ENCODE peak calls at places on chromosomes 1 and 21, in nine cellular contexts. One of them, this sample, is unnamed.

GRCh38 chr21:35257413-35257812 is 208.3 kb upstream of the RUNX1 start:
- DNase-seq in GM04504: peak
- DNase-seq in AG08396: peak
- DNase-seq in NCI-H1092: peak
- DNase-seq in SW480: no peak
- DNase-seq in activated CD4-positive, alpha-beta T cell treated with anti-CD3 and anti-CD28 coated beads, Interleukin-2, amount 10 ng/mL, durations not matched to agents 7 days and 5 days: no peak
- DNase-seq in nephron progenitor cell: no peak
- DNase-seq in amygdala: no peak
- DNase-seq in colonic mucosa: peak
- DNase-seq in this sample: peak

GRCh38 chr1:207817166-207817565 is 65.3 kb downstream of the CD46 start:
- DNase-seq in activated CD4-positive, alpha-beta T cell treated with anti-CD3 and anti-CD28 coated beads, Interleukin-2, amount 10 ng/mL, durations not matched to agents 7 days and 5 days: no peak
- DNase-seq in GM04504: no peak
- DNase-seq in amygdala: no peak
- DNase-seq in NCI-H1092: no peak
- DNase-seq in SW480: no peak
- DNase-seq in colonic mucosa: no peak
- DNase-seq in AG08396: no peak
- DNase-seq in nephron progenitor cell: no peak
- DNase-seq in this sample: no peak

GRCh38 chr1:175679931-175680652 is 63.3 kb downstream of the TNR start:
- DNase-seq in amygdala: no peak
- DNase-seq in SW480: no peak
- DNase-seq in nephron progenitor cell: no peak
- DNase-seq in AG08396: no peak
- DNase-seq in activated CD4-positive, alpha-beta T cell treated with anti-CD3 and anti-CD28 coated beads, Interleukin-2, amount 10 ng/mL, durations not matched to agents 7 days and 5 days: no peak
- DNase-seq in colonic mucosa: no peak
- DNase-seq in GM04504: no peak
- DNase-seq in NCI-H1092: no peak
- DNase-seq in this sample: no peak

GRCh38 chr1:2129256-2129943 is 65.2 kb downstream of the FAAP20 start:
- DNase-seq in SW480: no peak
- DNase-seq in activated CD4-positive, alpha-beta T cell treated with anti-CD3 and anti-CD28 coated beads, Interleukin-2, amount 10 ng/mL, durations not matched to agents 7 days and 5 days: no peak
- DNase-seq in GM04504: no peak
- DNase-seq in AG08396: no peak
- DNase-seq in colonic mucosa: no peak
- DNase-seq in amygdala: no peak
- DNase-seq in NCI-H1092: no peak
- DNase-seq in nephron progenitor cell: no peak
- DNase-seq in this sample: no peak

GRCh38 chr1:9957726-9958125 is 14.5 kb downstream of the NMNAT1 start:
- DNase-seq in NCI-H1092: no peak
- DNase-seq in activated CD4-positive, alpha-beta T cell treated with anti-CD3 and anti-CD28 coated beads, Interleukin-2, amount 10 ng/mL, durations not matched to agents 7 days and 5 days: no peak
- DNase-seq in colonic mucosa: no peak
- DNase-seq in GM04504: no peak
- DNase-seq in SW480: no peak
- DNase-seq in amygdala: no peak
- DNase-seq in nephron progenitor cell: no peak
- DNase-seq in AG08396: no peak
- DNase-seq in this sample: no peak

GRCh38 chr1:62962014-62962793 is 178.3 kb downstream of the ATG4C start:
- DNase-seq in GM04504: no peak
- DNase-seq in amygdala: no peak
- DNase-seq in colonic mucosa: no peak
- DNase-seq in SW480: no peak
- DNase-seq in NCI-H1092: no peak
- DNase-seq in AG08396: no peak
- DNase-seq in activated CD4-positive, alpha-beta T cell treated with anti-CD3 and anti-CD28 coated beads, Interleukin-2, amount 10 ng/mL, durations not matched to agents 7 days and 5 days: no peak
- DNase-seq in nephron progenitor cell: no peak
- DNase-seq in this sample: no peak

GRCh38 chr1:62508187-62508758 is 71.4 kb downstream of the USP1 start:
- DNase-seq in NCI-H1092: no peak
- DNase-seq in activated CD4-positive, alpha-beta T cell treated with anti-CD3 and anti-CD28 coated beads, Interleukin-2, amount 10 ng/mL, durations not matched to agents 7 days and 5 days: peak
- DNase-seq in GM04504: no peak
- DNase-seq in nephron progenitor cell: no peak
- DNase-seq in colonic mucosa: peak
- DNase-seq in AG08396: peak
- DNase-seq in amygdala: no peak
- DNase-seq in SW480: peak
- DNase-seq in this sample: peak

GRCh38 chr1:42380617-42381423 is at the start of gene RIMKLA:
- DNase-seq in SW480: peak
- DNase-seq in colonic mucosa: peak
- DNase-seq in AG08396: peak
- DNase-seq in activated CD4-positive, alpha-beta T cell treated with anti-CD3 and anti-CD28 coated beads, Interleukin-2, amount 10 ng/mL, durations not matched to agents 7 days and 5 days: peak
- DNase-seq in NCI-H1092: peak
- DNase-seq in amygdala: no peak
- DNase-seq in GM04504: no peak
- DNase-seq in nephron progenitor cell: peak
- DNase-seq in this sample: peak

GRCh38 chr1:40303051-40303771 is 13.9 kb downstream of the COL9A2 start:
- DNase-seq in AG08396: no peak
- DNase-seq in SW480: no peak
- DNase-seq in GM04504: no peak
- DNase-seq in amygdala: no peak
- DNase-seq in nephron progenitor cell: no peak
- DNase-seq in activated CD4-positive, alpha-beta T cell treated with anti-CD3 and anti-CD28 coated beads, Interleukin-2, amount 10 ng/mL, durations not matched to agents 7 days and 5 days: no peak
- DNase-seq in colonic mucosa: no peak
- DNase-seq in NCI-H1092: no peak
- DNase-seq in this sample: no peak

GRCh38 chr21:31556662-31557061 is 102.8 kb upstream of the SOD1 start:
- DNase-seq in activated CD4-positive, alpha-beta T cell treated with anti-CD3 and anti-CD28 coated beads, Interleukin-2, amount 10 ng/mL, durations not matched to agents 7 days and 5 days: no peak
- DNase-seq in GM04504: no peak
- DNase-seq in SW480: no peak
- DNase-seq in nephron progenitor cell: no peak
- DNase-seq in AG08396: no peak
- DNase-seq in amygdala: no peak
- DNase-seq in NCI-H1092: no peak
- DNase-seq in colonic mucosa: no peak
- DNase-seq in this sample: no peak

GRCh38 chr1:216826206-216826605 is 103.0 kb upstream of the ESRRG start:
- DNase-seq in NCI-H1092: no peak
- DNase-seq in SW480: no peak
- DNase-seq in activated CD4-positive, alpha-beta T cell treated with anti-CD3 and anti-CD28 coated beads, Interleukin-2, amount 10 ng/mL, durations not matched to agents 7 days and 5 days: no peak
- DNase-seq in colonic mucosa: no peak
- DNase-seq in AG08396: no peak
- DNase-seq in nephron progenitor cell: no peak
- DNase-seq in amygdala: no peak
- DNase-seq in GM04504: no peak
- DNase-seq in this sample: no peak

GRCh38 chr1:25701030-25701785 is 84.6 kb downstream of the MAN1C1 start:
- DNase-seq in nephron progenitor cell: no peak
- DNase-seq in NCI-H1092: no peak
- DNase-seq in activated CD4-positive, alpha-beta T cell treated with anti-CD3 and anti-CD28 coated beads, Interleukin-2, amount 10 ng/mL, durations not matched to agents 7 days and 5 days: no peak
- DNase-seq in GM04504: no peak
- DNase-seq in AG08396: no peak
- DNase-seq in amygdala: no peak
- DNase-seq in SW480: no peak
- DNase-seq in colonic mucosa: no peak
- DNase-seq in this sample: no peak

GRCh38 chr1:54248966-54249365 is 49.0 kb downstream of the MRPL37 start:
- DNase-seq in activated CD4-positive, alpha-beta T cell treated with anti-CD3 and anti-CD28 coated beads, Interleukin-2, amount 10 ng/mL, durations not matched to agents 7 days and 5 days: no peak
- DNase-seq in AG08396: no peak
- DNase-seq in GM04504: peak
- DNase-seq in SW480: no peak
- DNase-seq in NCI-H1092: no peak
- DNase-seq in amygdala: no peak
- DNase-seq in colonic mucosa: no peak
- DNase-seq in nephron progenitor cell: no peak
- DNase-seq in this sample: no peak

GRCh38 chr1:1763657-1764621 is 14.3 kb downstream of the NADK start:
- DNase-seq in amygdala: no peak
- DNase-seq in GM04504: peak
- DNase-seq in activated CD4-positive, alpha-beta T cell treated with anti-CD3 and anti-CD28 coated beads, Interleukin-2, amount 10 ng/mL, durations not matched to agents 7 days and 5 days: no peak
- DNase-seq in AG08396: no peak
- DNase-seq in colonic mucosa: no peak
- DNase-seq in NCI-H1092: no peak
- DNase-seq in nephron progenitor cell: no peak
- DNase-seq in SW480: no peak
- DNase-seq in this sample: no peak

GRCh38 chr21:41806773-41807172 is 39.9 kb upstream of the RIPK4 start:
- DNase-seq in colonic mucosa: no peak
- DNase-seq in nephron progenitor cell: no peak
- DNase-seq in SW480: no peak
- DNase-seq in GM04504: no peak
- DNase-seq in AG08396: no peak
- DNase-seq in NCI-H1092: no peak
- DNase-seq in activated CD4-positive, alpha-beta T cell treated with anti-CD3 and anti-CD28 coated beads, Interleukin-2, amount 10 ng/mL, durations not matched to agents 7 days and 5 days: no peak
- DNase-seq in amygdala: no peak
- DNase-seq in this sample: no peak

GRCh38 chr1:203776636-203777035 is 11.7 kb downstream of the LAX1 start:
- DNase-seq in AG08396: no peak
- DNase-seq in GM04504: no peak
- DNase-seq in nephron progenitor cell: no peak
- DNase-seq in activated CD4-positive, alpha-beta T cell treated with anti-CD3 and anti-CD28 coated beads, Interleukin-2, amount 10 ng/mL, durations not matched to agents 7 days and 5 days: no peak
- DNase-seq in amygdala: no peak
- DNase-seq in colonic mucosa: no peak
- DNase-seq in SW480: no peak
- DNase-seq in NCI-H1092: no peak
- DNase-seq in this sample: peak

GRCh38 chr1:12147116-12147753 is 19.6 kb upstream of the TNFRSF1B start:
- DNase-seq in AG08396: no peak
- DNase-seq in NCI-H1092: no peak
- DNase-seq in activated CD4-positive, alpha-beta T cell treated with anti-CD3 and anti-CD28 coated beads, Interleukin-2, amount 10 ng/mL, durations not matched to agents 7 days and 5 days: no peak
- DNase-seq in nephron progenitor cell: no peak
- DNase-seq in colonic mucosa: no peak
- DNase-seq in amygdala: no peak
- DNase-seq in GM04504: no peak
- DNase-seq in SW480: no peak
- DNase-seq in this sample: no peak

GRCh38 chr1:94863919-94864318 is 43.8 kb downstream of the SLC44A3 start:
- DNase-seq in SW480: peak
- DNase-seq in activated CD4-positive, alpha-beta T cell treated with anti-CD3 and anti-CD28 coated beads, Interleukin-2, amount 10 ng/mL, durations not matched to agents 7 days and 5 days: no peak
- DNase-seq in AG08396: peak
- DNase-seq in GM04504: peak
- DNase-seq in NCI-H1092: no peak
- DNase-seq in nephron progenitor cell: no peak
- DNase-seq in colonic mucosa: peak
- DNase-seq in amygdala: no peak
- DNase-seq in this sample: peak

GRCh38 chr1:73783367-73783766 is 414.6 kb downstream of the LRRIQ3 start:
- DNase-seq in colonic mucosa: no peak
- DNase-seq in amygdala: no peak
- DNase-seq in SW480: no peak
- DNase-seq in NCI-H1092: no peak
- DNase-seq in activated CD4-positive, alpha-beta T cell treated with anti-CD3 and anti-CD28 coated beads, Interleukin-2, amount 10 ng/mL, durations not matched to agents 7 days and 5 days: no peak
- DNase-seq in nephron progenitor cell: no peak
- DNase-seq in AG08396: no peak
- DNase-seq in GM04504: no peak
- DNase-seq in this sample: no peak

GRCh38 chr1:23562138-23562819 is 3.0 kb upstream of the ID3 start:
- DNase-seq in GM04504: peak
- DNase-seq in SW480: peak
- DNase-seq in NCI-H1092: peak
- DNase-seq in nephron progenitor cell: peak
- DNase-seq in amygdala: no peak
- DNase-seq in AG08396: peak
- DNase-seq in colonic mucosa: peak
- DNase-seq in activated CD4-positive, alpha-beta T cell treated with anti-CD3 and anti-CD28 coated beads, Interleukin-2, amount 10 ng/mL, durations not matched to agents 7 days and 5 days: peak
- DNase-seq in this sample: peak

GRCh38 chr1:157803851-157804250 is 16.1 kb downstream of the FCRL1 start:
- DNase-seq in nephron progenitor cell: no peak
- DNase-seq in activated CD4-positive, alpha-beta T cell treated with anti-CD3 and anti-CD28 coated beads, Interleukin-2, amount 10 ng/mL, durations not matched to agents 7 days and 5 days: no peak
- DNase-seq in amygdala: no peak
- DNase-seq in NCI-H1092: no peak
- DNase-seq in SW480: no peak
- DNase-seq in colonic mucosa: no peak
- DNase-seq in GM04504: no peak
- DNase-seq in AG08396: no peak
- DNase-seq in this sample: no peak

GRCh38 chr1:160058087-160058486 is 11.9 kb downstream of the KCNJ10 start:
- DNase-seq in amygdala: no peak
- DNase-seq in NCI-H1092: no peak
- DNase-seq in nephron progenitor cell: no peak
- DNase-seq in GM04504: no peak
- DNase-seq in AG08396: no peak
- DNase-seq in colonic mucosa: no peak
- DNase-seq in activated CD4-positive, alpha-beta T cell treated with anti-CD3 and anti-CD28 coated beads, Interleukin-2, amount 10 ng/mL, durations not matched to agents 7 days and 5 days: no peak
- DNase-seq in SW480: no peak
- DNase-seq in this sample: no peak

GRCh38 chr1:6409053-6409452 is 10.7 kb downstream of the HES2 start:
- DNase-seq in AG08396: no peak
- DNase-seq in GM04504: no peak
- DNase-seq in SW480: no peak
- DNase-seq in amygdala: no peak
- DNase-seq in nephron progenitor cell: no peak
- DNase-seq in colonic mucosa: no peak
- DNase-seq in activated CD4-positive, alpha-beta T cell treated with anti-CD3 and anti-CD28 coated beads, Interleukin-2, amount 10 ng/mL, durations not matched to agents 7 days and 5 days: no peak
- DNase-seq in NCI-H1092: no peak
- DNase-seq in this sample: no peak

GRCh38 chr1:9112961-9113880 is 15.7 kb downstream of the GPR157 start:
- DNase-seq in GM04504: no peak
- DNase-seq in AG08396: no peak
- DNase-seq in colonic mucosa: peak
- DNase-seq in NCI-H1092: no peak
- DNase-seq in nephron progenitor cell: no peak
- DNase-seq in SW480: peak
- DNase-seq in activated CD4-positive, alpha-beta T cell treated with anti-CD3 and anti-CD28 coated beads, Interleukin-2, amount 10 ng/mL, durations not matched to agents 7 days and 5 days: no peak
- DNase-seq in amygdala: no peak
- DNase-seq in this sample: no peak

GRCh38 chr1:26047278-26047874 is 1.5 kb upstream of the SLC30A2 start:
- DNase-seq in nephron progenitor cell: no peak
- DNase-seq in AG08396: no peak
- DNase-seq in amygdala: no peak
- DNase-seq in SW480: no peak
- DNase-seq in NCI-H1092: no peak
- DNase-seq in GM04504: no peak
- DNase-seq in activated CD4-positive, alpha-beta T cell treated with anti-CD3 and anti-CD28 coated beads, Interleukin-2, amount 10 ng/mL, durations not matched to agents 7 days and 5 days: no peak
- DNase-seq in colonic mucosa: no peak
- DNase-seq in this sample: no peak

GRCh38 chr1:245155186-245156040 is 628 bp downstream of the KIF26B start:
- DNase-seq in colonic mucosa: no peak
- DNase-seq in NCI-H1092: no peak
- DNase-seq in activated CD4-positive, alpha-beta T cell treated with anti-CD3 and anti-CD28 coated beads, Interleukin-2, amount 10 ng/mL, durations not matched to agents 7 days and 5 days: no peak
- DNase-seq in nephron progenitor cell: peak
- DNase-seq in amygdala: no peak
- DNase-seq in SW480: peak
- DNase-seq in GM04504: no peak
- DNase-seq in AG08396: peak
- DNase-seq in this sample: no peak

GRCh38 chr1:212754715-212755114 is 36.9 kb downstream of the NSL1 start:
- DNase-seq in AG08396: no peak
- DNase-seq in GM04504: no peak
- DNase-seq in NCI-H1092: no peak
- DNase-seq in nephron progenitor cell: no peak
- DNase-seq in SW480: no peak
- DNase-seq in colonic mucosa: no peak
- DNase-seq in amygdala: no peak
- DNase-seq in activated CD4-positive, alpha-beta T cell treated with anti-CD3 and anti-CD28 coated beads, Interleukin-2, amount 10 ng/mL, durations not matched to agents 7 days and 5 days: no peak
- DNase-seq in this sample: no peak

GRCh38 chr1:15803380-15803779 is 4.1 kb downstream of the UQCRHL start:
- DNase-seq in activated CD4-positive, alpha-beta T cell treated with anti-CD3 and anti-CD28 coated beads, Interleukin-2, amount 10 ng/mL, durations not matched to agents 7 days and 5 days: peak
- DNase-seq in AG08396: no peak
- DNase-seq in nephron progenitor cell: peak
- DNase-seq in colonic mucosa: no peak
- DNase-seq in NCI-H1092: peak
- DNase-seq in SW480: no peak
- DNase-seq in GM04504: no peak
- DNase-seq in amygdala: no peak
- DNase-seq in this sample: peak

GRCh38 chr1:226808501-226808900 is 61.9 kb upstream of the PSEN2 start:
- DNase-seq in colonic mucosa: no peak
- DNase-seq in amygdala: no peak
- DNase-seq in GM04504: no peak
- DNase-seq in activated CD4-positive, alpha-beta T cell treated with anti-CD3 and anti-CD28 coated beads, Interleukin-2, amount 10 ng/mL, durations not matched to agents 7 days and 5 days: no peak
- DNase-seq in NCI-H1092: no peak
- DNase-seq in SW480: no peak
- DNase-seq in nephron progenitor cell: no peak
- DNase-seq in AG08396: no peak
- DNase-seq in this sample: no peak

GRCh38 chr1:153697191-153697872 is 18.8 kb downstream of the NPR1 start:
- DNase-seq in GM04504: no peak
- DNase-seq in amygdala: no peak
- DNase-seq in SW480: no peak
- DNase-seq in NCI-H1092: no peak
- DNase-seq in colonic mucosa: no peak
- DNase-seq in activated CD4-positive, alpha-beta T cell treated with anti-CD3 and anti-CD28 coated beads, Interleukin-2, amount 10 ng/mL, durations not matched to agents 7 days and 5 days: no peak
- DNase-seq in nephron progenitor cell: peak
- DNase-seq in AG08396: no peak
- DNase-seq in this sample: peak

GRCh38 chr1:10456661-10457060 is 6.8 kb downstream of the CORT start:
- DNase-seq in AG08396: no peak
- DNase-seq in amygdala: no peak
- DNase-seq in NCI-H1092: no peak
- DNase-seq in GM04504: no peak
- DNase-seq in nephron progenitor cell: no peak
- DNase-seq in activated CD4-positive, alpha-beta T cell treated with anti-CD3 and anti-CD28 coated beads, Interleukin-2, amount 10 ng/mL, durations not matched to agents 7 days and 5 days: no peak
- DNase-seq in colonic mucosa: no peak
- DNase-seq in SW480: no peak
- DNase-seq in this sample: no peak